ENCODE peak calls at places on chromosomes 2 and 18, in eight cellular contexts. One of them, this sample, is unnamed.

GRCh38 chr2:9207641-9208301 is 1.2 kb downstream of the ASAP2 start:
- DNase-seq in transverse colon: peak; percentile 64
- DNase-seq in GM23338: peak; percentile 75
- DNase-seq in psoas muscle: peak; percentile 16
- DNase-seq in MV-4-11: no peak
- DNase-seq in midbrain: no peak
- DNase-seq in stimulated activated CD4-positive, alpha-beta T cell treated with anti-CD3 and anti-CD28 coated beads, TNF-alpha, amount 100 ng/mL, for 48 hours: no peak
- DNase-seq in stimulated activated naive CD8-positive, alpha-beta T cell treated with anti-CD3 and anti-CD28 coated beads, Interleukin-15, Interleukin-2, amounts not matched to agents 100 U/mL and 50 U/mL, for 24 hours: no peak
- DNase-seq in this sample: no peak

GRCh38 chr2:206160124-206160806 is 570 bp downstream of the EEF1B2 start:
- DNase-seq in transverse colon: peak; percentile 66
- DNase-seq in GM23338: no peak
- DNase-seq in psoas muscle: peak; percentile 61
- DNase-seq in MV-4-11: no peak
- DNase-seq in midbrain: peak; percentile 45
- DNase-seq in stimulated activated CD4-positive, alpha-beta T cell treated with anti-CD3 and anti-CD28 coated beads, TNF-alpha, amount 100 ng/mL, for 48 hours: peak; percentile 55
- DNase-seq in stimulated activated naive CD8-positive, alpha-beta T cell treated with anti-CD3 and anti-CD28 coated beads, Interleukin-15, Interleukin-2, amounts not matched to agents 100 U/mL and 50 U/mL, for 24 hours: no peak
- DNase-seq in this sample: no peak

GRCh38 chr2:64857581-64858471 is 131.4 kb upstream of the SLC1A4 start:
- DNase-seq in transverse colon: no peak
- DNase-seq in GM23338: peak; percentile 22
- DNase-seq in psoas muscle: peak; percentile 64
- DNase-seq in MV-4-11: no peak
- DNase-seq in midbrain: peak; percentile 78
- DNase-seq in stimulated activated CD4-positive, alpha-beta T cell treated with anti-CD3 and anti-CD28 coated beads, TNF-alpha, amount 100 ng/mL, for 48 hours: no peak
- DNase-seq in stimulated activated naive CD8-positive, alpha-beta T cell treated with anti-CD3 and anti-CD28 coated beads, Interleukin-15, Interleukin-2, amounts not matched to agents 100 U/mL and 50 U/mL, for 24 hours: no peak
- DNase-seq in this sample: no peak

GRCh38 chr2:161233858-161234431 is 73.7 kb downstream of the TANK start:
- DNase-seq in transverse colon: no peak
- DNase-seq in GM23338: no peak
- DNase-seq in psoas muscle: no peak
- DNase-seq in MV-4-11: no peak
- DNase-seq in midbrain: no peak
- DNase-seq in stimulated activated CD4-positive, alpha-beta T cell treated with anti-CD3 and anti-CD28 coated beads, TNF-alpha, amount 100 ng/mL, for 48 hours: no peak
- DNase-seq in stimulated activated naive CD8-positive, alpha-beta T cell treated with anti-CD3 and anti-CD28 coated beads, Interleukin-15, Interleukin-2, amounts not matched to agents 100 U/mL and 50 U/mL, for 24 hours: no peak
- DNase-seq in this sample: no peak

GRCh38 chr18:36185901-36186460 is 1.3 kb upstream of the MOCOS start:
- DNase-seq in transverse colon: no peak
- DNase-seq in GM23338: no peak
- DNase-seq in psoas muscle: no peak
- DNase-seq in MV-4-11: no peak
- DNase-seq in midbrain: no peak
- DNase-seq in stimulated activated CD4-positive, alpha-beta T cell treated with anti-CD3 and anti-CD28 coated beads, TNF-alpha, amount 100 ng/mL, for 48 hours: no peak
- DNase-seq in stimulated activated naive CD8-positive, alpha-beta T cell treated with anti-CD3 and anti-CD28 coated beads, Interleukin-15, Interleukin-2, amounts not matched to agents 100 U/mL and 50 U/mL, for 24 hours: no peak
- DNase-seq in this sample: no peak

GRCh38 chr2:26460613-26461031 is 17.3 kb downstream of the OTOF start:
- DNase-seq in transverse colon: peak; percentile 2
- DNase-seq in GM23338: no peak
- DNase-seq in psoas muscle: no peak
- DNase-seq in MV-4-11: no peak
- DNase-seq in midbrain: no peak
- DNase-seq in stimulated activated CD4-positive, alpha-beta T cell treated with anti-CD3 and anti-CD28 coated beads, TNF-alpha, amount 100 ng/mL, for 48 hours: no peak
- DNase-seq in stimulated activated naive CD8-positive, alpha-beta T cell treated with anti-CD3 and anti-CD28 coated beads, Interleukin-15, Interleukin-2, amounts not matched to agents 100 U/mL and 50 U/mL, for 24 hours: no peak
- DNase-seq in this sample: no peak

GRCh38 chr2:240806006-240806405 is 14.0 kb downstream of the KIF1A start:
- DNase-seq in transverse colon: no peak
- DNase-seq in GM23338: no peak
- DNase-seq in psoas muscle: no peak
- DNase-seq in MV-4-11: no peak
- DNase-seq in midbrain: no peak
- DNase-seq in stimulated activated CD4-positive, alpha-beta T cell treated with anti-CD3 and anti-CD28 coated beads, TNF-alpha, amount 100 ng/mL, for 48 hours: no peak
- DNase-seq in stimulated activated naive CD8-positive, alpha-beta T cell treated with anti-CD3 and anti-CD28 coated beads, Interleukin-15, Interleukin-2, amounts not matched to agents 100 U/mL and 50 U/mL, for 24 hours: no peak
- DNase-seq in this sample: no peak

GRCh38 chr2:196170681-196171247 is 614 bp downstream of the STK17B start:
- DNase-seq in transverse colon: peak; percentile 34
- DNase-seq in GM23338: peak; percentile 20
- DNase-seq in psoas muscle: peak; percentile 45
- DNase-seq in MV-4-11: no peak
- DNase-seq in midbrain: no peak
- DNase-seq in stimulated activated CD4-positive, alpha-beta T cell treated with anti-CD3 and anti-CD28 coated beads, TNF-alpha, amount 100 ng/mL, for 48 hours: no peak
- DNase-seq in stimulated activated naive CD8-positive, alpha-beta T cell treated with anti-CD3 and anti-CD28 coated beads, Interleukin-15, Interleukin-2, amounts not matched to agents 100 U/mL and 50 U/mL, for 24 hours: no peak
- DNase-seq in this sample: peak; percentile 34

GRCh38 chr2:169118060-169118459 is 48.7 kb downstream of the DHRS9 start:
- DNase-seq in transverse colon: no peak
- DNase-seq in GM23338: no peak
- DNase-seq in psoas muscle: no peak
- DNase-seq in MV-4-11: no peak
- DNase-seq in midbrain: no peak
- DNase-seq in stimulated activated CD4-positive, alpha-beta T cell treated with anti-CD3 and anti-CD28 coated beads, TNF-alpha, amount 100 ng/mL, for 48 hours: no peak
- DNase-seq in stimulated activated naive CD8-positive, alpha-beta T cell treated with anti-CD3 and anti-CD28 coated beads, Interleukin-15, Interleukin-2, amounts not matched to agents 100 U/mL and 50 U/mL, for 24 hours: no peak
- DNase-seq in this sample: no peak

GRCh38 chr18:25310045-25310444 is 41.9 kb downstream of the ZNF521 start:
- DNase-seq in transverse colon: no peak
- DNase-seq in GM23338: peak; percentile 68
- DNase-seq in psoas muscle: no peak
- DNase-seq in MV-4-11: no peak
- DNase-seq in midbrain: no peak
- DNase-seq in stimulated activated CD4-positive, alpha-beta T cell treated with anti-CD3 and anti-CD28 coated beads, TNF-alpha, amount 100 ng/mL, for 48 hours: no peak
- DNase-seq in stimulated activated naive CD8-positive, alpha-beta T cell treated with anti-CD3 and anti-CD28 coated beads, Interleukin-15, Interleukin-2, amounts not matched to agents 100 U/mL and 50 U/mL, for 24 hours: no peak
- DNase-seq in this sample: no peak

GRCh38 chr18:63339920-63340484 is 20.4 kb upstream of the BCL2 start:
- DNase-seq in transverse colon: no peak
- DNase-seq in GM23338: peak; percentile 96
- DNase-seq in psoas muscle: no peak
- DNase-seq in MV-4-11: peak; percentile 45
- DNase-seq in midbrain: peak; percentile 35
- DNase-seq in stimulated activated CD4-positive, alpha-beta T cell treated with anti-CD3 and anti-CD28 coated beads, TNF-alpha, amount 100 ng/mL, for 48 hours: peak; percentile 28
- DNase-seq in stimulated activated naive CD8-positive, alpha-beta T cell treated with anti-CD3 and anti-CD28 coated beads, Interleukin-15, Interleukin-2, amounts not matched to agents 100 U/mL and 50 U/mL, for 24 hours: peak; percentile 38
- DNase-seq in this sample: no peak

GRCh38 chr2:230774348-230774951 is 61.8 kb downstream of the CAB39 start:
- DNase-seq in transverse colon: no peak
- DNase-seq in GM23338: no peak
- DNase-seq in psoas muscle: no peak
- DNase-seq in MV-4-11: peak; percentile 11
- DNase-seq in midbrain: no peak
- DNase-seq in stimulated activated CD4-positive, alpha-beta T cell treated with anti-CD3 and anti-CD28 coated beads, TNF-alpha, amount 100 ng/mL, for 48 hours: no peak
- DNase-seq in stimulated activated naive CD8-positive, alpha-beta T cell treated with anti-CD3 and anti-CD28 coated beads, Interleukin-15, Interleukin-2, amounts not matched to agents 100 U/mL and 50 U/mL, for 24 hours: no peak
- DNase-seq in this sample: no peak

GRCh38 chr18:37565985-37566478 is 434 bp upstream of the CELF4 start:
- DNase-seq in transverse colon: no peak
- DNase-seq in GM23338: peak; percentile 77
- DNase-seq in psoas muscle: peak; percentile 54
- DNase-seq in MV-4-11: no peak
- DNase-seq in midbrain: peak; percentile 73
- DNase-seq in stimulated activated CD4-positive, alpha-beta T cell treated with anti-CD3 and anti-CD28 coated beads, TNF-alpha, amount 100 ng/mL, for 48 hours: no peak
- DNase-seq in stimulated activated naive CD8-positive, alpha-beta T cell treated with anti-CD3 and anti-CD28 coated beads, Interleukin-15, Interleukin-2, amounts not matched to agents 100 U/mL and 50 U/mL, for 24 hours: no peak
- DNase-seq in this sample: no peak

GRCh38 chr18:32577561-32577960 is 106.9 kb upstream of the GAREM1 start:
- DNase-seq in transverse colon: no peak
- DNase-seq in GM23338: no peak
- DNase-seq in psoas muscle: no peak
- DNase-seq in MV-4-11: no peak
- DNase-seq in midbrain: no peak
- DNase-seq in stimulated activated CD4-positive, alpha-beta T cell treated with anti-CD3 and anti-CD28 coated beads, TNF-alpha, amount 100 ng/mL, for 48 hours: no peak
- DNase-seq in stimulated activated naive CD8-positive, alpha-beta T cell treated with anti-CD3 and anti-CD28 coated beads, Interleukin-15, Interleukin-2, amounts not matched to agents 100 U/mL and 50 U/mL, for 24 hours: no peak
- DNase-seq in this sample: no peak

GRCh38 chr2:119837759-119838158 is 78.0 kb downstream of the PTPN4 start:
- DNase-seq in transverse colon: peak; percentile 34
- DNase-seq in GM23338: no peak
- DNase-seq in psoas muscle: no peak
- DNase-seq in MV-4-11: no peak
- DNase-seq in midbrain: no peak
- DNase-seq in stimulated activated CD4-positive, alpha-beta T cell treated with anti-CD3 and anti-CD28 coated beads, TNF-alpha, amount 100 ng/mL, for 48 hours: no peak
- DNase-seq in stimulated activated naive CD8-positive, alpha-beta T cell treated with anti-CD3 and anti-CD28 coated beads, Interleukin-15, Interleukin-2, amounts not matched to agents 100 U/mL and 50 U/mL, for 24 hours: no peak
- DNase-seq in this sample: no peak

This sample was measured in activated effector memory CD4-positive, alpha-beta T cell treated with Interleukin-2 at 50 U/mL for 16 hours.